ENCODE peak calls at places on chromosome 14, in nine cellular contexts. I is neural progenitor cell, M is GM23248, B is OCI-LY7, K is PC-3, T is GM23338, W is SK-N-SH, X is MM.1S, S is hepatocyte. Q is an unnamed sample.

GRCh38 chr14:90355540-90356518 is 24.1 kb upstream of the NRDE2 start:
- DNase-seq in M (peak; percentile 48), K (no peak), I (peak; percentile 79), S (peak; percentile 28), W (no peak), X (no peak), T (no peak), B (no peak), Q (no peak)

GRCh38 chr14:72104011-72104613 is 171.9 kb downstream of the RGS6 start:
- DNase-seq in S (peak; percentile 8), X (no peak), M (peak; percentile 19), T (peak; percentile 69), I (peak; percentile 45), W (peak; percentile 36), K (peak; percentile 34), B (peak; percentile 19), Q (peak; percentile 3)

GRCh38 chr14:105878125-105878524 is 351.7 kb downstream of the TMEM121 start:
- DNase-seq in M (no peak), T (no peak), I (no peak), X (no peak), W (no peak), S (no peak), B (no peak), K (no peak), Q (no peak)

GRCh38 chr14:42927313-42927712 is 1320.6 kb downstream of the LRFN5 start:
- DNase-seq in K (peak; percentile 78), W (no peak), M (no peak), T (no peak), B (no peak), I (no peak), S (no peak), X (no peak), Q (no peak)

GRCh38 chr14:49849213-49849847 is 3.3 kb downstream of the NEMF start:
- DNase-seq in W (no peak), X (no peak), M (no peak), I (no peak), K (peak; percentile 89), S (no peak), B (no peak), T (no peak), Q (no peak)

GRCh38 chr14:92458136-92458958 is 55.2 kb upstream of the RIN3 start:
- DNase-seq in K (no peak), W (no peak), X (no peak), B (no peak), M (no peak), S (no peak), T (no peak), I (no peak), Q (no peak)

GRCh38 chr14:62081956-62082355 is 319.7 kb downstream of the SNAPC1 start:
- DNase-seq in K (no peak), I (no peak), X (no peak), B (peak; percentile 52), S (no peak), W (no peak), T (no peak), M (no peak), Q (no peak)

GRCh38 chr14:37508500-37508899 is 86.5 kb downstream of the FOXA1 start:
- DNase-seq in K (no peak), I (no peak), T (no peak), B (no peak), W (no peak), S (no peak), X (no peak), M (peak; percentile 12), Q (no peak)

GRCh38 chr14:51395361-51395849 is 155.4 kb downstream of the TMX1 start:
- DNase-seq in T (peak; percentile 26), B (no peak), M (peak; percentile 78), X (no peak), W (peak; percentile 72), S (peak; percentile 31), K (peak; percentile 71), I (peak; percentile 37), Q (no peak)

GRCh38 chr14:105879867-105880561 is 353.6 kb downstream of the TMEM121 start:
- DNase-seq in M (no peak), T (no peak), B (no peak), K (no peak), X (no peak), S (no peak), I (no peak), W (peak; percentile 88), Q (no peak)

GRCh38 chr14:55711171-55711811 is 131.3 kb downstream of the KTN1 start:
- DNase-seq in W (no peak), M (peak; percentile 62), B (no peak), K (peak; percentile 73), I (no peak), S (no peak), T (no peak), X (no peak), Q (no peak)

GRCh38 chr14:103628684-103629502 is at the start of gene KLC1:
- DNase-seq in B (peak; percentile 79), S (peak; percentile 90), T (peak; percentile 86), I (peak; percentile 89), W (peak; percentile 97), K (peak; percentile 58), X (peak; percentile 41), M (peak; percentile 89), Q (peak; percentile 31)

GRCh38 chr14:61965030-61965745 is 203.0 kb downstream of the SNAPC1 start:
- DNase-seq in K (peak; percentile 87), S (peak; percentile 8), X (no peak), B (no peak), W (no peak), I (no peak), M (peak; percentile 89), T (no peak), Q (no peak)

GRCh38 chr14:35403085-35403396 is 1.5 kb downstream of the NFKBIA start:
- DNase-seq in B (no peak), X (no peak), K (peak; percentile 34), I (no peak), T (no peak), S (peak; percentile 33), M (peak; percentile 72), W (no peak), Q (no peak)

GRCh38 chr14:38238332-38238731 is 17.6 kb downstream of the CLEC14A start:
- DNase-seq in S (no peak), X (no peak), K (peak; percentile 14), I (no peak), M (peak; percentile 53), B (no peak), T (no peak), W (no peak), Q (no peak)

GRCh38 chr14:36700656-36701055 is 39.0 kb downstream of the PAX9 start:
- DNase-seq in X (peak; percentile 74), W (no peak), B (peak; percentile 11), I (no peak), K (peak; percentile 73), M (no peak), S (no peak), T (no peak), Q (no peak)

GRCh38 chr14:82879949-82880535 is 1346.4 kb upstream of the SEL1L start:
- DNase-seq in S (no peak), W (no peak), X (no peak), B (no peak), T (no peak), K (no peak), M (no peak), I (no peak), Q (no peak)
- TF ChIP-seq EZH2phosphoT487 in S (no peak), W (no peak), X (no peak), B (no peak), T (no peak), K (no peak), M (no peak), I (no peak), Q (no peak)

GRCh38 chr14:22561661-22562579 is 27.1 kb downstream of the DAD1 start:
- DNase-seq in X (no peak), W (no peak), T (no peak), K (no peak), M (no peak), B (peak; percentile 55), I (no peak), S (no peak), Q (no peak)

GRCh38 chr14:22565391-22565945 is 23.6 kb downstream of the DAD1 start:
- DNase-seq in B (no peak), X (no peak), K (no peak), T (no peak), S (no peak), M (no peak), W (no peak), I (no peak), Q (no peak)

GRCh38 chr14:22561366-22561660 is 27.7 kb downstream of the DAD1 start:
- DNase-seq in B (no peak), I (no peak), S (no peak), W (no peak), M (no peak), K (no peak), T (no peak), X (no peak), Q (no peak)

GRCh38 chr14:22564463-22564862 is 24.6 kb downstream of the DAD1 start:
- DNase-seq in K (no peak), W (no peak), I (no peak), M (no peak), T (no peak), S (no peak), X (no peak), B (no peak), Q (no peak)

GRCh38 chr14:22563987-22564386 is 25.0 kb downstream of the DAD1 start:
- DNase-seq in I (no peak), M (no peak), K (no peak), S (no peak), B (peak; percentile 54), T (no peak), X (peak; percentile 55), W (no peak), Q (no peak)
- H3K27ac ChIP-seq in I (peak overlapping the region; percentile 7), M (no peak overlapping the region), K (no peak overlapping the region), S (peak overlapping the region; percentile 73), B (peak overlapping the region; percentile 83), T (no peak overlapping the region), X (peak overlapping the region; percentile 97), W (no peak overlapping the region), Q (no peak overlapping the region)

DNA sequence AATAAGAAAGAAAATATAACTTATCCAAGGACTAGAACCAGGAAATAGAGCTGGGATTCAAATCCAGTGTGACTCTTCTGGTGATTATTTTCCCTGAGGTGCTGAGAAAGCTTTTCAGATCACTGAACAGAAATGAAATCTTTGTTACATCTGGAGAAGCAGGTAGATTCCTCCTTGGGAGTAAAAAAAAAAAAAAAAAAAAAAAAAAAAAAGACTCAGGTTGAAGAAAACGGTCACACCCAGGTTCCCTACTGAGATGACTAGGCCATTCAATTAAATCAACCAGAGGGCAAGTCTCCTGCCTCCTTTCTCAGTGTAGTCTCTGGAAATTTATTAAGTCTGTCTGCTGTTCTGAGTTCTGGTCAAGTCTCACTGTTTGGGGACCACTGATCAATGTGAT is 24.0 kb downstream of the ARG2 start:
- DNase-seq in B (no peak), I (no peak), X (no peak), K (no peak), T (no peak), M (no peak), W (no peak), S (no peak), Q (no peak)
- TF ChIP-seq EZH2phosphoT487 in B (no peak), I (no peak), X (no peak), K (no peak), T (no peak), M (no peak), W (no peak), S (no peak), Q (no peak)

DNA sequence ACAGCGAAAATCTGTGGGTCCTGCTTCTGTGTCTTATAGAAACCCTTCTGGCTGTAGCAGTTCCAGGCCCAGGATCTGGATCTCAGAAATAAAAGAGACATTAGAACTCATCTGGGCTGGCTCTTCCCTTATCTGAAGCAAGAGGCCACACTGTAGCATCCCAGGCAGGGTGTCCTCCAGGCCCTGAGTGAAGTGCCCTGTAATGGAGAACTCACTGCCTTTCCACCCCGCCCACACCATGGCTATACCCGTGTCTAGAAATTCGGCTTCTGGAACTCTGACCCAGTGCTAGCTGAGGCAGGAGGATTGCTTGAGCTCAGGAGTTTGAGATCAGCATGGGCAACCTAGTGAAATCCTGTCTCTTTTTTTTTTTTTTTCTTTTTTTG is 23.6 kb upstream of the PLEKHG3 start:
- DNase-seq in M (peak; percentile 23), T (no peak), W (no peak), X (no peak), S (no peak), I (no peak), K (no peak), B (no peak), Q (no peak)
- H3K27ac ChIP-seq in M (peak overlapping the region; percentile 25), T (no peak overlapping the region), W (no peak overlapping the region), X (no peak overlapping the region), S (peak overlapping the region; percentile 86), I (no peak overlapping the region), K (peak overlapping the region; percentile 75), B (no peak overlapping the region), Q (peak overlapping the region; percentile 28)